ENCODE peak calls at places on chromosomes 1 and 21, in four cellular contexts. One of them, this sample, is unnamed.

GRCh38 chr1:116737855-116738318 is 16.3 kb upstream of the CD2 start:
- DNase-seq in HEK293T: no peak
- DNase-seq in activated naive CD8-positive, alpha-beta T cell treated with anti-CD3 and anti-CD28 coated beads, Interleukin-2, amount 50 U/mL, for 16 hours: no peak
- DNase-seq in upper lobe of right lung: no peak
- DNase-seq in this sample: no peak

GRCh38 chr1:229342305-229342901 is 444 bp downstream of the CCSAP start:
- DNase-seq in HEK293T: peak; percentile 89
- DNase-seq in activated naive CD8-positive, alpha-beta T cell treated with anti-CD3 and anti-CD28 coated beads, Interleukin-2, amount 50 U/mL, for 16 hours: peak; percentile 40
- DNase-seq in upper lobe of right lung: peak; percentile 94
- DNase-seq in this sample: peak; percentile 75

GRCh38 chr1:2380816-2381591 is 10.3 kb downstream of the MORN1 start:
- DNase-seq in HEK293T: no peak
- DNase-seq in activated naive CD8-positive, alpha-beta T cell treated with anti-CD3 and anti-CD28 coated beads, Interleukin-2, amount 50 U/mL, for 16 hours: no peak
- DNase-seq in upper lobe of right lung: peak; percentile 57
- DNase-seq in this sample: no peak

GRCh38 chr1:167776151-167776550 is 54.4 kb downstream of the MPZL1 start:
- DNase-seq in HEK293T: no peak
- DNase-seq in activated naive CD8-positive, alpha-beta T cell treated with anti-CD3 and anti-CD28 coated beads, Interleukin-2, amount 50 U/mL, for 16 hours: no peak
- DNase-seq in upper lobe of right lung: no peak
- DNase-seq in this sample: no peak

GRCh38 chr1:234893725-234894630 is 234.7 kb downstream of the TOMM20 start:
- DNase-seq in HEK293T: no peak
- DNase-seq in activated naive CD8-positive, alpha-beta T cell treated with anti-CD3 and anti-CD28 coated beads, Interleukin-2, amount 50 U/mL, for 16 hours: no peak
- DNase-seq in upper lobe of right lung: no peak
- DNase-seq in this sample: peak; percentile 98

GRCh38 chr1:147627435-147628110 is 42.8 kb downstream of the ACP6 start:
- DNase-seq in HEK293T: peak; percentile 84
- DNase-seq in activated naive CD8-positive, alpha-beta T cell treated with anti-CD3 and anti-CD28 coated beads, Interleukin-2, amount 50 U/mL, for 16 hours: no peak
- DNase-seq in upper lobe of right lung: peak; percentile 73
- DNase-seq in this sample: peak; percentile 48

GRCh38 chr1:84298336-84298687 is 3.2 kb upstream of the SAMD13 start:
- DNase-seq in HEK293T: peak; percentile 79
- DNase-seq in activated naive CD8-positive, alpha-beta T cell treated with anti-CD3 and anti-CD28 coated beads, Interleukin-2, amount 50 U/mL, for 16 hours: peak; percentile 10
- DNase-seq in upper lobe of right lung: peak; percentile 80
- DNase-seq in this sample: peak; percentile 61

GRCh38 chr21:20971296-20971921 is 26.8 kb upstream of the NCAM2 start:
- DNase-seq in HEK293T: peak; percentile 43
- DNase-seq in activated naive CD8-positive, alpha-beta T cell treated with anti-CD3 and anti-CD28 coated beads, Interleukin-2, amount 50 U/mL, for 16 hours: no peak
- DNase-seq in upper lobe of right lung: no peak
- DNase-seq in this sample: peak; percentile 23

GRCh38 chr1:202105571-202106339 is 17.0 kb upstream of the GPR37L1 start:
- DNase-seq in HEK293T: no peak
- DNase-seq in activated naive CD8-positive, alpha-beta T cell treated with anti-CD3 and anti-CD28 coated beads, Interleukin-2, amount 50 U/mL, for 16 hours: no peak
- DNase-seq in upper lobe of right lung: no peak
- DNase-seq in this sample: no peak

GRCh38 chr1:153860285-153860684 is 62.5 kb downstream of the GATAD2B start:
- DNase-seq in HEK293T: no peak
- DNase-seq in activated naive CD8-positive, alpha-beta T cell treated with anti-CD3 and anti-CD28 coated beads, Interleukin-2, amount 50 U/mL, for 16 hours: no peak
- DNase-seq in upper lobe of right lung: no peak
- DNase-seq in this sample: no peak

GRCh38 chr1:179043266-179043665 is 17.6 kb downstream of the FAM20B start:
- DNase-seq in HEK293T: no peak
- DNase-seq in activated naive CD8-positive, alpha-beta T cell treated with anti-CD3 and anti-CD28 coated beads, Interleukin-2, amount 50 U/mL, for 16 hours: no peak
- DNase-seq in upper lobe of right lung: no peak
- DNase-seq in this sample: no peak

GRCh38 chr1:222068937-222069336 is 327.0 kb upstream of the DUSP10 start:
- DNase-seq in HEK293T: no peak
- DNase-seq in activated naive CD8-positive, alpha-beta T cell treated with anti-CD3 and anti-CD28 coated beads, Interleukin-2, amount 50 U/mL, for 16 hours: no peak
- DNase-seq in upper lobe of right lung: no peak
- DNase-seq in this sample: no peak

This sample was measured in endothelial cell of umbilical vein.